ENCODE peak calls at places on chromosomes 1 and 21, in eight cellular contexts. One of them, this sample, is unnamed.

GRCh38 chr1:247332901-247333361 is 1.3 kb upstream of the ZNF496 start:
- DNase-seq in breast epithelium: peak; percentile 45
- DNase-seq in thyroid gland: peak; percentile 59
- DNase-seq in NCI-H2029: peak; percentile 64
- DNase-seq in EH: peak; percentile 49
- DNase-seq in AG08396: peak; percentile 29
- DNase-seq in SHP77: peak; percentile 16
- DNase-seq in CD8-positive, alpha-beta memory T cell: no peak
- DNase-seq in this sample: peak; percentile 19

GRCh38 chr21:15301014-15301413 is 236.2 kb upstream of the NRIP1 start:
- DNase-seq in SHP77: no peak
- DNase-seq in CD8-positive, alpha-beta memory T cell: no peak
- DNase-seq in breast epithelium: no peak
- DNase-seq in thyroid gland: no peak
- DNase-seq in AG08396: no peak
- DNase-seq in NCI-H2029: no peak
- DNase-seq in EH: peak; percentile 2
- DNase-seq in this sample: no peak

GRCh38 chr1:30518696-30519095 is 204.7 kb downstream of the MATN1 start:
- DNase-seq in CD8-positive, alpha-beta memory T cell: no peak
- DNase-seq in breast epithelium: no peak
- DNase-seq in EH: no peak
- DNase-seq in thyroid gland: no peak
- DNase-seq in SHP77: no peak
- DNase-seq in NCI-H2029: no peak
- DNase-seq in AG08396: no peak
- DNase-seq in this sample: no peak

GRCh38 chr1:77889671-77890070 is 1.2 kb downstream of the NEXN start:
- DNase-seq in EH: peak; percentile 90
- DNase-seq in thyroid gland: no peak
- DNase-seq in AG08396: peak; percentile 68
- DNase-seq in breast epithelium: no peak
- DNase-seq in SHP77: no peak
- DNase-seq in NCI-H2029: no peak
- DNase-seq in CD8-positive, alpha-beta memory T cell: no peak
- DNase-seq in this sample: no peak

GRCh38 chr21:40335689-40336088 is 468.5 kb downstream of the PCP4 start:
- DNase-seq in SHP77: no peak
- DNase-seq in AG08396: no peak
- DNase-seq in breast epithelium: no peak
- DNase-seq in NCI-H2029: no peak
- DNase-seq in EH: no peak
- DNase-seq in thyroid gland: no peak
- DNase-seq in CD8-positive, alpha-beta memory T cell: no peak
- DNase-seq in this sample: peak; percentile 68

GRCh38 chr1:109617291-109617801 is 2.1 kb downstream of the GNAT2 start:
- DNase-seq in NCI-H2029: no peak
- DNase-seq in CD8-positive, alpha-beta memory T cell: no peak
- DNase-seq in breast epithelium: no peak
- DNase-seq in AG08396: peak; percentile 74
- DNase-seq in EH: peak; percentile 93
- DNase-seq in SHP77: no peak
- DNase-seq in thyroid gland: no peak
- DNase-seq in this sample: no peak

GRCh38 chr1:173503391-173503790 is 26.3 kb downstream of the PRDX6 start:
- DNase-seq in EH: peak; percentile 44
- DNase-seq in CD8-positive, alpha-beta memory T cell: no peak
- DNase-seq in thyroid gland: no peak
- DNase-seq in SHP77: peak; percentile 42
- DNase-seq in AG08396: peak; percentile 53
- DNase-seq in NCI-H2029: no peak
- DNase-seq in breast epithelium: no peak
- DNase-seq in this sample: peak; percentile 13

GRCh38 chr1:26275580-26276431 is 4.1 kb upstream of the SH3BGRL3 start:
- DNase-seq in breast epithelium: peak; percentile 71
- DNase-seq in NCI-H2029: peak; percentile 47
- DNase-seq in AG08396: peak; percentile 83
- DNase-seq in EH: peak; percentile 98
- DNase-seq in SHP77: peak; percentile 41
- DNase-seq in thyroid gland: peak; percentile 86
- DNase-seq in CD8-positive, alpha-beta memory T cell: peak; percentile 59
- DNase-seq in this sample: no peak